ENCODE peak calls at places on chromosomes 7 and 10, in ten cellular contexts. One of them, this sample, is unnamed.

GRCh38 chr10:33352154-33352553 is 17.7 kb upstream of the NRP1 start:
- DNase-seq in esophagus squamous epithelium: no peak
- DNase-seq in neural crest cell: no peak
- DNase-seq in foreskin fibroblast: peak; percentile 57
- DNase-seq in hepatocyte: no peak
- DNase-seq in cardiac muscle cell: no peak
- DNase-seq in SK-N-SH: no peak
- DNase-seq in choroid plexus epithelial cell: peak; percentile 36
- DNase-seq in fibroblast of the aortic adventitia: peak; percentile 58
- DNase-seq in cardiac fibroblast: peak; percentile 54
- DNase-seq in this sample: no peak

GRCh38 chr7:77917500-77918262 is 119.1 kb downstream of the PHTF2 start:
- DNase-seq in foreskin fibroblast: no peak
- DNase-seq in neural crest cell: no peak
- DNase-seq in hepatocyte: no peak
- DNase-seq in cardiac muscle cell: no peak
- DNase-seq in cardiac fibroblast: no peak
- DNase-seq in choroid plexus epithelial cell: no peak
- DNase-seq in SK-N-SH: no peak
- DNase-seq in fibroblast of the aortic adventitia: no peak
- DNase-seq in esophagus squamous epithelium: no peak
- DNase-seq in this sample: no peak

GRCh38 chr10:46547331-46547880 is 9.1 kb downstream of the GPRIN2 start:
- DNase-seq in hepatocyte: no peak
- DNase-seq in cardiac fibroblast: no peak
- DNase-seq in esophagus squamous epithelium: no peak
- DNase-seq in choroid plexus epithelial cell: no peak
- DNase-seq in SK-N-SH: peak; percentile 32
- DNase-seq in foreskin fibroblast: no peak
- DNase-seq in cardiac muscle cell: no peak
- DNase-seq in neural crest cell: no peak
- DNase-seq in fibroblast of the aortic adventitia: no peak
- DNase-seq in this sample: no peak

GRCh38 chr10:71484352-71484751 is 87.6 kb downstream of the CDH23 start:
- DNase-seq in SK-N-SH: no peak
- DNase-seq in choroid plexus epithelial cell: no peak
- DNase-seq in cardiac muscle cell: peak; percentile 24
- DNase-seq in hepatocyte: no peak
- DNase-seq in fibroblast of the aortic adventitia: no peak
- DNase-seq in neural crest cell: no peak
- DNase-seq in cardiac fibroblast: no peak
- DNase-seq in esophagus squamous epithelium: no peak
- DNase-seq in foreskin fibroblast: no peak
- DNase-seq in this sample: no peak

GRCh38 chr10:66378117-66378876 is 547.5 kb upstream of the LRRTM3 start:
- DNase-seq in neural crest cell: no peak
- DNase-seq in SK-N-SH: no peak
- DNase-seq in cardiac muscle cell: no peak
- DNase-seq in hepatocyte: no peak
- DNase-seq in cardiac fibroblast: no peak
- DNase-seq in choroid plexus epithelial cell: no peak
- DNase-seq in fibroblast of the aortic adventitia: no peak
- DNase-seq in esophagus squamous epithelium: no peak
- DNase-seq in foreskin fibroblast: no peak
- DNase-seq in this sample: no peak

GRCh38 chr7:158495780-158496179 is 91.8 kb downstream of the PTPRN2 start:
- DNase-seq in neural crest cell: peak; percentile 23
- DNase-seq in choroid plexus epithelial cell: peak; percentile 10
- DNase-seq in cardiac fibroblast: peak; percentile 9
- DNase-seq in fibroblast of the aortic adventitia: no peak
- DNase-seq in esophagus squamous epithelium: no peak
- DNase-seq in SK-N-SH: peak; percentile 98
- DNase-seq in cardiac muscle cell: peak; percentile 60
- DNase-seq in foreskin fibroblast: no peak
- DNase-seq in hepatocyte: peak; percentile 46
- DNase-seq in this sample: no peak

GRCh38 chr10:47231414-47231813 is 68.6 kb upstream of the GDF10 start:
- DNase-seq in esophagus squamous epithelium: no peak
- DNase-seq in cardiac fibroblast: no peak
- DNase-seq in neural crest cell: no peak
- DNase-seq in SK-N-SH: no peak
- DNase-seq in cardiac muscle cell: no peak
- DNase-seq in choroid plexus epithelial cell: no peak
- DNase-seq in hepatocyte: no peak
- DNase-seq in fibroblast of the aortic adventitia: no peak
- DNase-seq in foreskin fibroblast: no peak
- DNase-seq in this sample: no peak

GRCh38 chr7:90210925-90211324 is 615 bp upstream of the STEAP2 start:
- DNase-seq in SK-N-SH: peak; percentile 18
- DNase-seq in choroid plexus epithelial cell: no peak
- DNase-seq in esophagus squamous epithelium: no peak
- DNase-seq in fibroblast of the aortic adventitia: no peak
- DNase-seq in cardiac muscle cell: peak; percentile 9
- DNase-seq in foreskin fibroblast: no peak
- DNase-seq in neural crest cell: no peak
- DNase-seq in hepatocyte: peak; percentile 44
- DNase-seq in cardiac fibroblast: no peak
- DNase-seq in this sample: no peak

GRCh38 chr7:5824297-5824610 is 42.8 kb upstream of the RNF216 start:
- DNase-seq in foreskin fibroblast: no peak
- DNase-seq in choroid plexus epithelial cell: no peak
- DNase-seq in cardiac fibroblast: no peak
- DNase-seq in neural crest cell: no peak
- DNase-seq in fibroblast of the aortic adventitia: no peak
- DNase-seq in SK-N-SH: no peak
- DNase-seq in cardiac muscle cell: no peak
- DNase-seq in hepatocyte: no peak
- DNase-seq in esophagus squamous epithelium: no peak
- DNase-seq in this sample: no peak

GRCh38 chr7:114653391-114654088 is 238.9 kb downstream of the FOXP2 start:
- DNase-seq in foreskin fibroblast: no peak
- DNase-seq in neural crest cell: no peak
- DNase-seq in SK-N-SH: no peak
- DNase-seq in cardiac muscle cell: peak; percentile 56
- DNase-seq in choroid plexus epithelial cell: no peak
- DNase-seq in cardiac fibroblast: no peak
- DNase-seq in esophagus squamous epithelium: no peak
- DNase-seq in hepatocyte: peak; percentile 17
- DNase-seq in fibroblast of the aortic adventitia: no peak
- DNase-seq in this sample: no peak

DNA sequence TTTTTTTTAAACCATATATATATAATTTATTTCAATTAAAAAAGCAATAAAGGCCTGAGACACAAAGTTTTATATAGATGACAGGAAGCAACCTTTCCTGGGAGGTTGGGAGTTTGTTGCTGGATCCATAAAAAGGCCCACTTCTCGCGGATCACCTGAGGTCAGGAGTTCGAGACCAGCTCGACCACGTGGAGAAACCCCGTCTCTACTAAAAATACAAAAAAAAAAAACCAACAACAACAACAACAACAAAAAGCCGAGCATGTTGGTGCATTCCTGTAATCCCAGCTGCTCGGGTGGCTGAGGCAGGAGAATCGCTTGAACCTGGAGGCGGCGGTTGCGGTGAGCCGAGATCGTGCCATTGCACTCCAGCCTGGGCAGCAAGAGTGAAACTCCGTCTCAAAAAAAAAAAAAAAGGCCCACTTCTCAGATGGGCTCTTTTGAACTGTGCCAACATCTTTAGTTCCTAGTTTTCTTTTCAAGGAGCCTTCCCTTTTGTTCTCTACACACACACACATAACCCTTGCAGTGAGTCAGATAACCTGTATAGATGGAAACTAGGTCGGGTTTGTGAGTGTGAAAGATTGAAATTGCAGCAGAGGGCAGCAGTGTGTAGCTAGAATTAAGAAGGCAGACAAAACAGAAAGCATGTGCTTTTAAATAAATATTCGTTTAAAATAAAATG is 1.2 kb upstream of the SMNDC1 start:
- DNase-seq in fibroblast of the aortic adventitia: peak; percentile 93
- DNase-seq in esophagus squamous epithelium: no peak
- DNase-seq in choroid plexus epithelial cell: peak; percentile 97
- DNase-seq in foreskin fibroblast: peak; percentile 87
- DNase-seq in cardiac fibroblast: peak; percentile 92
- DNase-seq in cardiac muscle cell: peak; percentile 64
- DNase-seq in neural crest cell: peak; percentile 11
- DNase-seq in SK-N-SH: peak; percentile 51
- DNase-seq in hepatocyte: peak; percentile 85
- DNase-seq in this sample: peak; percentile 88
- TF ChIP-seq CTCF in fibroblast of the aortic adventitia: peak; percentile 67
- TF ChIP-seq CTCF in esophagus squamous epithelium: peak; percentile 62
- TF ChIP-seq CTCF in choroid plexus epithelial cell: peak; percentile 74
- TF ChIP-seq CTCF in foreskin fibroblast: peak; percentile 62
- TF ChIP-seq CTCF in cardiac fibroblast: peak; percentile 65
- TF ChIP-seq CTCF in cardiac muscle cell: peak; percentile 62
- TF ChIP-seq CTCF in neural crest cell: peak; percentile 75
- TF ChIP-seq CTCF in SK-N-SH: peak; percentile 85
- TF ChIP-seq CTCF in hepatocyte: peak; percentile 69
- TF ChIP-seq CTCF in this sample: peak; percentile 78

GRCh38 chr7:100604078-100604975 is 2.2 kb downstream of the PCOLCE start:
- DNase-seq in choroid plexus epithelial cell: peak; percentile 64
- DNase-seq in neural crest cell: peak; percentile 67
- DNase-seq in hepatocyte: peak; percentile 87
- DNase-seq in fibroblast of the aortic adventitia: peak; percentile 54
- DNase-seq in SK-N-SH: peak; percentile 98
- DNase-seq in cardiac muscle cell: peak; percentile 80
- DNase-seq in foreskin fibroblast: peak; percentile 83
- DNase-seq in esophagus squamous epithelium: no peak
- DNase-seq in cardiac fibroblast: peak; percentile 80
- DNase-seq in this sample: peak; percentile 53

GRCh38 chr7:100603697-100604077 is 1.5 kb downstream of the PCOLCE start:
- DNase-seq in esophagus squamous epithelium: no peak
- DNase-seq in cardiac muscle cell: peak; percentile 42
- DNase-seq in neural crest cell: no peak
- DNase-seq in foreskin fibroblast: no peak
- DNase-seq in SK-N-SH: no peak
- DNase-seq in cardiac fibroblast: no peak
- DNase-seq in fibroblast of the aortic adventitia: peak; percentile 36
- DNase-seq in hepatocyte: no peak
- DNase-seq in choroid plexus epithelial cell: peak; percentile 34
- DNase-seq in this sample: no peak

GRCh38 chr7:100602889-100603696 is 930 bp downstream of the PCOLCE start:
- DNase-seq in foreskin fibroblast: peak; percentile 92
- DNase-seq in cardiac muscle cell: peak; percentile 76
- DNase-seq in neural crest cell: peak; percentile 35
- DNase-seq in cardiac fibroblast: peak; percentile 90
- DNase-seq in esophagus squamous epithelium: no peak
- DNase-seq in hepatocyte: peak; percentile 86
- DNase-seq in SK-N-SH: peak; percentile 98
- DNase-seq in choroid plexus epithelial cell: peak; percentile 73
- DNase-seq in fibroblast of the aortic adventitia: peak; percentile 88
- DNase-seq in this sample: peak; percentile 89

GRCh38 chr7:100598425-100598824 is 3.7 kb upstream of the PCOLCE start:
- DNase-seq in SK-N-SH: no peak
- DNase-seq in esophagus squamous epithelium: no peak
- DNase-seq in hepatocyte: no peak
- DNase-seq in choroid plexus epithelial cell: no peak
- DNase-seq in cardiac fibroblast: no peak
- DNase-seq in cardiac muscle cell: no peak
- DNase-seq in neural crest cell: no peak
- DNase-seq in fibroblast of the aortic adventitia: no peak
- DNase-seq in foreskin fibroblast: no peak
- DNase-seq in this sample: no peak

DNA sequence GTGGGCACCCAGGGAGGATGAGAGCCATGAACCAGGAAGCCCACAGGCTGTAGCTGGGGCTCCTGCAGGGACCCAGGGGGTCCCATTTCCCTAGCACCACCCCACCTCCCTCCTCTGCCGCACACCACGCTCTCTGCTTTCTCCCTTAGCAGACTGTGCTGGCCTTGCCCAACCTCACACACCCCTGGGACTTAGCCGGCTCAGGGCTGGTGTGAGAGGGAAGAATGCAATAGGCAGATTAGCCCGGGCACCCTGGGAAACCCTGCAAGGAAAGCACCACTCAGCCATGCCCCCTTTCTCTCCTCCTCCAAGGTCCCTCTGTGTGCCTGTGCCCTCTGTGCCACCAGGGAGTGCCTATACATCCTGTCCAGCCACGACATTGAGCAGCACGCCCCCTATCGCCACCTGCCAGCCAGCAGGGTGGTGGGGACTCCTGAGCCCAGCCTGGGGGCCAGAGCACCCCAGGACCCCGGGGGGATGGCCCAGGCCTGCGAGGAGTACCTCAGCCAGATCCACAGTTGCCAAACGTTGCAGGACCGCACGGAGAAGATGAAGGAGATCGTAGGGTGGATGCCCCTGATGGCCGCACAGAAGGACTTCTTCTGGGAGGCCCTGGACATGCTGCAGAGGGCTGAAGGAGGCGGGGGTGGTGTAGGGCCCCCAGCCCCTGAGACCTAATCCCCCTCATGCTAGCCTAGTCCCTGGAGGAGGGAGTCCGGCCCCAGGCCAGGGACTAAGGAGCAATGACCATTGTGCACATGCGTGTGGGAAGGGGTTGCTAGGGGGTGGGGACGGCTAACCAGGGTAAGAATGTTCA is 1.7 kb upstream of the PCOLCE start:
- DNase-seq in foreskin fibroblast: no peak
- DNase-seq in hepatocyte: no peak
- DNase-seq in fibroblast of the aortic adventitia: no peak
- DNase-seq in cardiac muscle cell: no peak
- DNase-seq in esophagus squamous epithelium: no peak
- DNase-seq in SK-N-SH: peak; percentile 51
- DNase-seq in choroid plexus epithelial cell: no peak
- DNase-seq in neural crest cell: no peak
- DNase-seq in cardiac fibroblast: no peak
- DNase-seq in this sample: no peak
- TF ChIP-seq CTCF in foreskin fibroblast: no peak
- TF ChIP-seq CTCF in hepatocyte: no peak
- TF ChIP-seq CTCF in fibroblast of the aortic adventitia: no peak
- TF ChIP-seq CTCF in cardiac muscle cell: no peak
- TF ChIP-seq CTCF in esophagus squamous epithelium: no peak
- TF ChIP-seq CTCF in SK-N-SH: no peak
- TF ChIP-seq CTCF in choroid plexus epithelial cell: no peak
- TF ChIP-seq CTCF in neural crest cell: no peak
- TF ChIP-seq CTCF in cardiac fibroblast: peak; percentile 4
- TF ChIP-seq CTCF in this sample: no peak

GRCh38 chr10:8473205-8473604 is 418.7 kb downstream of the GATA3 start:
- DNase-seq in choroid plexus epithelial cell: peak; percentile 0
- DNase-seq in foreskin fibroblast: no peak
- DNase-seq in SK-N-SH: no peak
- DNase-seq in fibroblast of the aortic adventitia: peak; percentile 28
- DNase-seq in cardiac muscle cell: no peak
- DNase-seq in cardiac fibroblast: peak; percentile 31
- DNase-seq in hepatocyte: no peak
- DNase-seq in neural crest cell: no peak
- DNase-seq in esophagus squamous epithelium: no peak
- DNase-seq in this sample: no peak
- TF ChIP-seq CTCF in choroid plexus epithelial cell: no peak
- TF ChIP-seq CTCF in foreskin fibroblast: no peak
- TF ChIP-seq CTCF in SK-N-SH: peak; percentile 26
- TF ChIP-seq CTCF in fibroblast of the aortic adventitia: no peak
- TF ChIP-seq CTCF in cardiac muscle cell: peak; percentile 28
- TF ChIP-seq CTCF in cardiac fibroblast: peak; percentile 12
- TF ChIP-seq CTCF in hepatocyte: no peak
- TF ChIP-seq CTCF in neural crest cell: no peak
- TF ChIP-seq CTCF in esophagus squamous epithelium: no peak
- TF ChIP-seq CTCF in this sample: no peak

DNA sequence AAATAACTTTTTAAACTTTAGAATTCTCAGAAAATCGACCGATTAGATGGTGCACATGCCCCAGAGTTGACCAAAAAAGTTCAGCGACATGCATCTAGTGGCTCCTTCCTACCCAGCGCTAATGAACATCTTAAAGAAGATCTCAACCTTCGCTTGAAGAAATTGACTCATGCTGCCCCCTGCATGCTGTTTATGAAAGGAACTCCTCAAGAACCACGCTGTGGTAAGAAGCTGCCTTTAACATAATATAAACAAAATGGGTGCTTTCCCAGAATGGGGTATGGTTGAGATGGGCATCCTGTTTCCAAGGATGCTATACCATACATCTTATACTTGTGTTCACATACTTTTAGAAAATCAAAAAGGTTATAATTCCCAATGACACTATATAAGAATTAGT is 24.6 kb downstream of the GLRX3 start:
- DNase-seq in cardiac muscle cell: no peak
- DNase-seq in cardiac fibroblast: no peak
- DNase-seq in neural crest cell: no peak
- DNase-seq in esophagus squamous epithelium: no peak
- DNase-seq in SK-N-SH: no peak
- DNase-seq in choroid plexus epithelial cell: peak; percentile 71
- DNase-seq in fibroblast of the aortic adventitia: no peak
- DNase-seq in hepatocyte: no peak
- DNase-seq in foreskin fibroblast: no peak
- DNase-seq in this sample: no peak
- TF ChIP-seq CTCF in cardiac muscle cell: no peak
- TF ChIP-seq CTCF in cardiac fibroblast: no peak
- TF ChIP-seq CTCF in neural crest cell: peak; percentile 23
- TF ChIP-seq CTCF in esophagus squamous epithelium: no peak
- TF ChIP-seq CTCF in SK-N-SH: peak; percentile 9
- TF ChIP-seq CTCF in choroid plexus epithelial cell: peak; percentile 59
- TF ChIP-seq CTCF in fibroblast of the aortic adventitia: no peak
- TF ChIP-seq CTCF in hepatocyte: no peak
- TF ChIP-seq CTCF in foreskin fibroblast: no peak
- TF ChIP-seq CTCF in this sample: no peak

This sample was measured in AG10803.